ENCODE peak calls at places on chromosomes 5 and 9, in nine cellular contexts. L is lung, F is brain microvascular endothelial cell, U is SK-N-SH, Z is AG09319, I is esophagus muscularis mucosa, S is left lung, Y is uterus, A is fibroblast of villous mesenchyme. K is an unnamed sample.

GRCh38 chr5:149938791-149939358 is 5.7 kb downstream of the PDE6A start:
- DNase-seq in L (no peak), F (peak; percentile 80), U (no peak), Z (peak; percentile 37), I (no peak), S (no peak), Y (no peak), A (peak; percentile 87), K (peak; percentile 79)

GRCh38 chr5:113378486-113378885 is 56.3 kb downstream of the TSSK1B start:
- DNase-seq in L (no peak), F (no peak), U (no peak), Z (no peak), I (no peak), S (no peak), Y (no peak), A (no peak), K (no peak)

GRCh38 chr5:326109-326508 is 4.6 kb downstream of the AHRR start:
- DNase-seq in L (no peak), F (no peak), U (no peak), Z (no peak), I (no peak), S (no peak), Y (no peak), A (no peak), K (no peak)

GRCh38 chr9:96441798-96442445 is 8.0 kb upstream of the HABP4 start:
- DNase-seq in L (no peak), F (no peak), U (no peak), Z (no peak), I (no peak), S (no peak), Y (no peak), A (peak; percentile 33), K (peak; percentile 45)

GRCh38 chr5:97560176-97560993 is 377.3 kb upstream of the RIOK2 start:
- DNase-seq in L (no peak), F (no peak), U (no peak), Z (no peak), I (no peak), S (no peak), Y (no peak), A (no peak), K (no peak)

GRCh38 chr5:148653271-148653839 is 972 bp downstream of the HTR4 start:
- DNase-seq in L (no peak), F (no peak), U (no peak), Z (no peak), I (no peak), S (no peak), Y (no peak), A (no peak), K (no peak)

GRCh38 chr9:135015986-135016640 is 71.4 kb upstream of the OLFM1 start:
- DNase-seq in L (no peak), F (no peak), U (no peak), Z (no peak), I (no peak), S (no peak), Y (no peak), A (no peak), K (no peak)

GRCh38 chr9:93003552-93004407 is 54.7 kb upstream of the SUSD3 start:
- DNase-seq in L (peak; percentile 74), F (peak; percentile 21), U (peak; percentile 73), Z (no peak), I (peak; percentile 90), S (peak; percentile 68), Y (peak; percentile 59), A (peak; percentile 49), K (peak; percentile 59)

GRCh38 chr9:122197334-122197872 is 31.4 kb downstream of the LHX6 start:
- DNase-seq in L (no peak), F (no peak), U (no peak), Z (no peak), I (no peak), S (no peak), Y (no peak), A (no peak), K (no peak)

GRCh38 chr9:109278848-109279247 is 42.0 kb downstream of the EPB41L4B start:
- DNase-seq in L (no peak), F (no peak), U (no peak), Z (no peak), I (no peak), S (no peak), Y (no peak), A (no peak), K (no peak)

GRCh38 chr9:82540175-82540574 is 522.8 kb downstream of the RASEF start:
- DNase-seq in L (peak; percentile 40), F (no peak), U (no peak), Z (no peak), I (no peak), S (peak; percentile 56), Y (no peak), A (no peak), K (no peak)

GRCh38 chr9:89478821-89479668 is 18.9 kb downstream of the SEMA4D start:
- DNase-seq in L (no peak), F (no peak), U (no peak), Z (no peak), I (no peak), S (no peak), Y (no peak), A (no peak), K (no peak)

GRCh38 chr9:20838218-20838617 is 154.2 kb downstream of the FOCAD start:
- DNase-seq in L (no peak), F (no peak), U (no peak), Z (no peak), I (no peak), S (no peak), Y (no peak), A (peak; percentile 48), K (peak; percentile 9)

GRCh38 chr9:113482991-113483675 is 19.6 kb downstream of the RGS3 start:
- DNase-seq in L (no peak), F (no peak), U (no peak), Z (no peak), I (no peak), S (no peak), Y (no peak), A (no peak), K (no peak)

GRCh38 chr9:138097501-138097991 is 220.0 kb downstream of the CACNA1B start:
- DNase-seq in L (no peak), F (no peak), U (peak; percentile 15), Z (no peak), I (no peak), S (no peak), Y (peak; percentile 2), A (no peak), K (no peak)

GRCh38 chr9:118962426-118962825 is 406.8 kb downstream of the BRINP1 start:
- DNase-seq in L (no peak), F (no peak), U (no peak), Z (no peak), I (no peak), S (no peak), Y (no peak), A (no peak), K (no peak)

DNA sequence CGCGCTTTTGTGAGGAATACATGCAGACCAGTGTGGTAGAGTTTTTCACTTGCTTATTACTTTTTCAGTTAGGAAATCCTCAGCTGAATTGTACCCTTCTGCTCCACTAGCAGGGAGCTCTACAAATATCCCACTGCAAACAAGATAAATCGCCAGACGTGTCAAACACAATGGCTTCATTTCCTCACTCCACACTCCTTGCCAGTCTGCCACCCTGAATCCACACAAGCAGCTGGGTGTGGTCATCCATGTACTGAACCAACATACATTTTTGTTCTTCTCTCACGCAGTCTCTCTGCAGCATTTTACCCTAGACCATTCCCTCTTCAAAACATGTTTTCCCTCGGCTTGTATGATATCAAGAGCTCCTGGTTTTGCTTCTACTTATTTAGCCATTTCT is 3.7 kb upstream of the ROR2 start:
- DNase-seq in L (no peak), F (no peak), U (no peak), Z (no peak), I (no peak), S (no peak), Y (no peak), A (no peak), K (no peak)
- TF ChIP-seq CTCF in L (no peak), F (no peak), U (no peak), Z (no peak), I (no peak), S (no peak), Y (no peak), A (no peak), K (no peak)

GRCh38 chr5:136374003-136374402 is 8.7 kb upstream of the TRPC7 start:
- DNase-seq in L (no peak), F (peak; percentile 16), U (no peak), Z (no peak), I (no peak), S (no peak), Y (no peak), A (peak; percentile 69), K (no peak)
- TF ChIP-seq CTCF in L (no peak), F (no peak), U (peak; percentile 52), Z (no peak), I (no peak), S (no peak), Y (no peak), A (peak; percentile 63), K (peak; percentile 7)

GRCh38 chr9:35198191-35198590 is 36.4 kb downstream of the UNC13B start:
- DNase-seq in L (no peak), F (no peak), U (no peak), Z (no peak), I (no peak), S (no peak), Y (no peak), A (no peak), K (no peak)

GRCh38 chr9:35191105-35191504 is 29.3 kb downstream of the UNC13B start:
- DNase-seq in L (no peak), F (no peak), U (no peak), Z (no peak), I (no peak), S (no peak), Y (no peak), A (no peak), K (no peak)

GRCh38 chr9:35193762-35194161 is 32.0 kb downstream of the UNC13B start:
- DNase-seq in L (no peak), F (no peak), U (no peak), Z (no peak), I (no peak), S (no peak), Y (no peak), A (peak; percentile 5), K (peak; percentile 25)

DNA sequence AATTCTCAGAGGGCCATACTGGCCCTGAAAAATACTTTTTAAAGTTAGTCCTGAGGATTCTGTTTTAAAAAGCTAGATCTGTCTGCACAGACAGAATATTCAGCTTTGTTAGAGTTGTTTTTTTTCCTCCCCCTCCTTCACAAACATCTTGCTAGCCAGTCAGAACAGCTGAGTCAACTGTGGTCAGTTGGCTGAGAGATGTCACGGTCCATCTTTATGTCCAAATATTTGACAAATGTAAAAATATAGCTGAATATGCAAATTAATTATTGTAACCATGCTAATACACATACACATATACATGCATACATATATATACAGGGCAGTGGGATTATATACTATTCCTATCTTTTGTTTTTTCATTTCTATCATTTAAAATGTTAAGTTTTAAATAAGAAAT is 33.9 kb downstream of the UNC13B start:
- DNase-seq in L (no peak), F (peak; percentile 45), U (no peak), Z (no peak), I (no peak), S (no peak), Y (no peak), A (peak; percentile 11), K (peak; percentile 3)
- TF ChIP-seq CTCF in L (no peak), F (no peak), U (no peak), Z (no peak), I (no peak), S (no peak), Y (no peak), A (no peak), K (no peak)

DNA sequence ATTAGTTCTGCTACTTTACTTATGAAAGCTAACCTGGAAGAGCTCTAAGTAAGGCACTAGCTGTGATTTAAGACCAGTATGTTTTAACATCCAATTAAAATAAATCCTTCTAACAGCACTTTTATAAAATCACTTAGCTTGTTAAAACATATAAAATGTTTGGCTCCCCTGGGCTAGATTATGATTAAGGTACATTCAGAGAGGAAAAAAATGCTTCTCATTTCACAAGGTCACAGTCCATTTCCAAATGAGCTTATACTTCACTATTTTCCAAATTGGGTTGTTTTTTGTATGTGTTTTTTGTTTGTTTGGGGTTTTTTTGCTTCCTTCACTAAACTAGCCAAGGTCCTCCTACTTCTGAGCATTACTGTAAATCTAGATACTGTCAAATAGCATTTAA is 875.0 kb upstream of the DMAC1 start:
- DNase-seq in L (no peak), F (no peak), U (no peak), Z (no peak), I (no peak), S (no peak), Y (no peak), A (no peak), K (no peak)
- TF ChIP-seq CTCF in L (no peak), F (no peak), U (no peak), Z (no peak), I (no peak), S (no peak), Y (no peak), A (no peak), K (no peak)

K was measured in cardiac fibroblast.